ENCODE peak calls at places on chromosomes 4 and X, in ten cellular contexts. One of them, this sample, is unnamed.

GRCh38 chrX:12013220-12013619 is 125.1 kb upstream of the FRMPD4 start:
- DNase-seq in WTC11: no peak
- DNase-seq in Caki2: peak
- DNase-seq in NK-92 treated with Interleukin-12 subunit alpha and Interleukin-12 subunit beta, amount 100 ng/mL, for 24 hours: no peak
- DNase-seq in choroid plexus epithelial cell: peak
- DNase-seq in cerebellum: no peak
- DNase-seq in HEK293T: no peak
- DNase-seq in Calu3: no peak
- DNase-seq in stomach: no peak
- DNase-seq in stimulated activated CD4-positive, alpha-beta T cell treated with anti-CD3 and anti-CD28 coated beads, TNF-alpha, amount 100 ng/mL, for 1 hour: no peak
- DNase-seq in this sample: no peak

GRCh38 chr4:137664055-137664405 is 131.7 kb upstream of the PCDH18 start:
- DNase-seq in WTC11: no peak
- DNase-seq in Caki2: no peak
- DNase-seq in NK-92 treated with Interleukin-12 subunit alpha and Interleukin-12 subunit beta, amount 100 ng/mL, for 24 hours: no peak
- DNase-seq in choroid plexus epithelial cell: peak
- DNase-seq in cerebellum: no peak
- DNase-seq in HEK293T: no peak
- DNase-seq in Calu3: no peak
- DNase-seq in stomach: no peak
- DNase-seq in stimulated activated CD4-positive, alpha-beta T cell treated with anti-CD3 and anti-CD28 coated beads, TNF-alpha, amount 100 ng/mL, for 1 hour: no peak
- DNase-seq in this sample: no peak

GRCh38 chrX:51215266-51215665 is 117.4 kb upstream of the NUDT10 start:
- DNase-seq in WTC11: no peak
- DNase-seq in Caki2: peak
- DNase-seq in NK-92 treated with Interleukin-12 subunit alpha and Interleukin-12 subunit beta, amount 100 ng/mL, for 24 hours: no peak
- DNase-seq in choroid plexus epithelial cell: no peak
- DNase-seq in cerebellum: peak
- DNase-seq in HEK293T: peak
- DNase-seq in Calu3: no peak
- DNase-seq in stomach: no peak
- DNase-seq in stimulated activated CD4-positive, alpha-beta T cell treated with anti-CD3 and anti-CD28 coated beads, TNF-alpha, amount 100 ng/mL, for 1 hour: no peak
- DNase-seq in this sample: no peak

GRCh38 chrX:151981129-151981528 is 6.7 kb upstream of the GABRE start:
- DNase-seq in WTC11: no peak
- DNase-seq in Caki2: no peak
- DNase-seq in NK-92 treated with Interleukin-12 subunit alpha and Interleukin-12 subunit beta, amount 100 ng/mL, for 24 hours: no peak
- DNase-seq in choroid plexus epithelial cell: peak
- DNase-seq in cerebellum: no peak
- DNase-seq in HEK293T: no peak
- DNase-seq in Calu3: no peak
- DNase-seq in stomach: no peak
- DNase-seq in stimulated activated CD4-positive, alpha-beta T cell treated with anti-CD3 and anti-CD28 coated beads, TNF-alpha, amount 100 ng/mL, for 1 hour: no peak
- DNase-seq in this sample: no peak

GRCh38 chr4:7744131-7744804 is 195.4 kb downstream of the AFAP1 start:
- DNase-seq in WTC11: no peak
- DNase-seq in Caki2: no peak
- DNase-seq in NK-92 treated with Interleukin-12 subunit alpha and Interleukin-12 subunit beta, amount 100 ng/mL, for 24 hours: no peak
- DNase-seq in choroid plexus epithelial cell: no peak
- DNase-seq in cerebellum: no peak
- DNase-seq in HEK293T: no peak
- DNase-seq in Calu3: no peak
- DNase-seq in stomach: no peak
- DNase-seq in stimulated activated CD4-positive, alpha-beta T cell treated with anti-CD3 and anti-CD28 coated beads, TNF-alpha, amount 100 ng/mL, for 1 hour: no peak
- DNase-seq in this sample: no peak

GRCh38 chr4:16713271-16713670 is 185.2 kb downstream of the LDB2 start:
- DNase-seq in WTC11: no peak
- DNase-seq in Caki2: no peak
- DNase-seq in NK-92 treated with Interleukin-12 subunit alpha and Interleukin-12 subunit beta, amount 100 ng/mL, for 24 hours: no peak
- DNase-seq in choroid plexus epithelial cell: no peak
- DNase-seq in cerebellum: no peak
- DNase-seq in HEK293T: no peak
- DNase-seq in Calu3: no peak
- DNase-seq in stomach: no peak
- DNase-seq in stimulated activated CD4-positive, alpha-beta T cell treated with anti-CD3 and anti-CD28 coated beads, TNF-alpha, amount 100 ng/mL, for 1 hour: no peak
- DNase-seq in this sample: no peak

GRCh38 chr4:176782191-176782590 is 10.5 kb downstream of the VEGFC start:
- DNase-seq in WTC11: no peak
- DNase-seq in Caki2: peak
- DNase-seq in NK-92 treated with Interleukin-12 subunit alpha and Interleukin-12 subunit beta, amount 100 ng/mL, for 24 hours: no peak
- DNase-seq in choroid plexus epithelial cell: no peak
- DNase-seq in cerebellum: no peak
- DNase-seq in HEK293T: no peak
- DNase-seq in Calu3: no peak
- DNase-seq in stomach: no peak
- DNase-seq in stimulated activated CD4-positive, alpha-beta T cell treated with anti-CD3 and anti-CD28 coated beads, TNF-alpha, amount 100 ng/mL, for 1 hour: no peak
- DNase-seq in this sample: no peak

GRCh38 chrX:109840585-109840984 is 107.5 kb upstream of the ACSL4 start:
- DNase-seq in WTC11: no peak
- DNase-seq in Caki2: peak
- DNase-seq in NK-92 treated with Interleukin-12 subunit alpha and Interleukin-12 subunit beta, amount 100 ng/mL, for 24 hours: no peak
- DNase-seq in choroid plexus epithelial cell: peak
- DNase-seq in cerebellum: no peak
- DNase-seq in HEK293T: no peak
- DNase-seq in Calu3: peak
- DNase-seq in stomach: no peak
- DNase-seq in stimulated activated CD4-positive, alpha-beta T cell treated with anti-CD3 and anti-CD28 coated beads, TNF-alpha, amount 100 ng/mL, for 1 hour: no peak
- DNase-seq in this sample: no peak

GRCh38 chr4:2257361-2258001 is 4.4 kb downstream of the MXD4 start:
- DNase-seq in WTC11: peak
- DNase-seq in Caki2: no peak
- DNase-seq in NK-92 treated with Interleukin-12 subunit alpha and Interleukin-12 subunit beta, amount 100 ng/mL, for 24 hours: no peak
- DNase-seq in choroid plexus epithelial cell: no peak
- DNase-seq in cerebellum: no peak
- DNase-seq in HEK293T: no peak
- DNase-seq in Calu3: no peak
- DNase-seq in stomach: peak
- DNase-seq in stimulated activated CD4-positive, alpha-beta T cell treated with anti-CD3 and anti-CD28 coated beads, TNF-alpha, amount 100 ng/mL, for 1 hour: no peak
- DNase-seq in this sample: no peak

GRCh38 chrX:79408623-79409322 is 41.6 kb upstream of the ITM2A start:
- DNase-seq in WTC11: no peak
- DNase-seq in Caki2: no peak
- DNase-seq in NK-92 treated with Interleukin-12 subunit alpha and Interleukin-12 subunit beta, amount 100 ng/mL, for 24 hours: no peak
- DNase-seq in choroid plexus epithelial cell: no peak
- DNase-seq in cerebellum: no peak
- DNase-seq in HEK293T: no peak
- DNase-seq in Calu3: no peak
- DNase-seq in stomach: no peak
- DNase-seq in stimulated activated CD4-positive, alpha-beta T cell treated with anti-CD3 and anti-CD28 coated beads, TNF-alpha, amount 100 ng/mL, for 1 hour: no peak
- DNase-seq in this sample: no peak

GRCh38 chr4:28269426-28269825 is 1408.8 kb downstream of the STIM2 start:
- DNase-seq in WTC11: no peak
- DNase-seq in Caki2: no peak
- DNase-seq in NK-92 treated with Interleukin-12 subunit alpha and Interleukin-12 subunit beta, amount 100 ng/mL, for 24 hours: no peak
- DNase-seq in choroid plexus epithelial cell: no peak
- DNase-seq in cerebellum: no peak
- DNase-seq in HEK293T: no peak
- DNase-seq in Calu3: no peak
- DNase-seq in stomach: no peak
- DNase-seq in stimulated activated CD4-positive, alpha-beta T cell treated with anti-CD3 and anti-CD28 coated beads, TNF-alpha, amount 100 ng/mL, for 1 hour: no peak
- DNase-seq in this sample: no peak

GRCh38 chrX:11386001-11386523 is 92.8 kb downstream of the AMELX start:
- DNase-seq in WTC11: no peak
- DNase-seq in Caki2: no peak
- DNase-seq in NK-92 treated with Interleukin-12 subunit alpha and Interleukin-12 subunit beta, amount 100 ng/mL, for 24 hours: no peak
- DNase-seq in choroid plexus epithelial cell: peak
- DNase-seq in cerebellum: no peak
- DNase-seq in HEK293T: no peak
- DNase-seq in Calu3: peak
- DNase-seq in stomach: no peak
- DNase-seq in stimulated activated CD4-positive, alpha-beta T cell treated with anti-CD3 and anti-CD28 coated beads, TNF-alpha, amount 100 ng/mL, for 1 hour: no peak
- DNase-seq in this sample: no peak

GRCh38 chr4:106058919-106059318 is 163.6 kb downstream of the NPNT start:
- DNase-seq in WTC11: no peak
- DNase-seq in Caki2: no peak
- DNase-seq in NK-92 treated with Interleukin-12 subunit alpha and Interleukin-12 subunit beta, amount 100 ng/mL, for 24 hours: no peak
- DNase-seq in choroid plexus epithelial cell: no peak
- DNase-seq in cerebellum: no peak
- DNase-seq in HEK293T: no peak
- DNase-seq in Calu3: no peak
- DNase-seq in stomach: no peak
- DNase-seq in stimulated activated CD4-positive, alpha-beta T cell treated with anti-CD3 and anti-CD28 coated beads, TNF-alpha, amount 100 ng/mL, for 1 hour: no peak
- DNase-seq in this sample: no peak

GRCh38 chr4:181161669-181162068 is 1081.5 kb upstream of the TENM3 start:
- DNase-seq in WTC11: no peak
- DNase-seq in Caki2: no peak
- DNase-seq in NK-92 treated with Interleukin-12 subunit alpha and Interleukin-12 subunit beta, amount 100 ng/mL, for 24 hours: no peak
- DNase-seq in choroid plexus epithelial cell: no peak
- DNase-seq in cerebellum: no peak
- DNase-seq in HEK293T: no peak
- DNase-seq in Calu3: no peak
- DNase-seq in stomach: no peak
- DNase-seq in stimulated activated CD4-positive, alpha-beta T cell treated with anti-CD3 and anti-CD28 coated beads, TNF-alpha, amount 100 ng/mL, for 1 hour: no peak
- DNase-seq in this sample: no peak

GRCh38 chr4:138938371-138938699 is 77.2 kb upstream of the NOCT start:
- DNase-seq in WTC11: no peak
- DNase-seq in Caki2: peak
- DNase-seq in NK-92 treated with Interleukin-12 subunit alpha and Interleukin-12 subunit beta, amount 100 ng/mL, for 24 hours: no peak
- DNase-seq in choroid plexus epithelial cell: peak
- DNase-seq in cerebellum: no peak
- DNase-seq in HEK293T: peak
- DNase-seq in Calu3: no peak
- DNase-seq in stomach: no peak
- DNase-seq in stimulated activated CD4-positive, alpha-beta T cell treated with anti-CD3 and anti-CD28 coated beads, TNF-alpha, amount 100 ng/mL, for 1 hour: no peak
- DNase-seq in this sample: no peak

GRCh38 chr4:23455482-23455881 is 434.4 kb downstream of the PPARGC1A start:
- DNase-seq in WTC11: peak
- DNase-seq in Caki2: no peak
- DNase-seq in NK-92 treated with Interleukin-12 subunit alpha and Interleukin-12 subunit beta, amount 100 ng/mL, for 24 hours: no peak
- DNase-seq in choroid plexus epithelial cell: no peak
- DNase-seq in cerebellum: no peak
- DNase-seq in HEK293T: peak
- DNase-seq in Calu3: peak
- DNase-seq in stomach: no peak
- DNase-seq in stimulated activated CD4-positive, alpha-beta T cell treated with anti-CD3 and anti-CD28 coated beads, TNF-alpha, amount 100 ng/mL, for 1 hour: no peak
- DNase-seq in this sample: no peak

GRCh38 chr4:125043453-125043852 is 271.3 kb upstream of the FAT4 start:
- DNase-seq in WTC11: no peak
- DNase-seq in Caki2: no peak
- DNase-seq in NK-92 treated with Interleukin-12 subunit alpha and Interleukin-12 subunit beta, amount 100 ng/mL, for 24 hours: no peak
- DNase-seq in choroid plexus epithelial cell: peak
- DNase-seq in cerebellum: no peak
- DNase-seq in HEK293T: no peak
- DNase-seq in Calu3: no peak
- DNase-seq in stomach: no peak
- DNase-seq in stimulated activated CD4-positive, alpha-beta T cell treated with anti-CD3 and anti-CD28 coated beads, TNF-alpha, amount 100 ng/mL, for 1 hour: no peak
- DNase-seq in this sample: no peak

This sample was measured in activated CD8-positive, alpha-beta memory T cell treated with anti-CD3 and anti-CD28 coated beads for 4 hours.